ENCODE peak calls at places on chromosomes 16 and 17, in four cellular contexts. One of them, this sample, is unnamed. For H3K4me1, the result is how much of the 10 kb centered on the place peaks cover.

GRCh38 chr16:11355862-11356261 is 10.6 kb downstream of the RMI2 start:
- DNase-seq in H1: no peak
- DNase-seq in transverse colon: no peak
- DNase-seq in ovary: no peak
- DNase-seq in this sample: no peak

GRCh38 chr17:34305606-34306005 is 13.6 kb upstream of the CCL8 start:
- DNase-seq in H1: no peak
- DNase-seq in transverse colon: no peak
- DNase-seq in ovary: no peak
- DNase-seq in this sample: no peak

GRCh38 chr16:57889522-57889921 is 81.4 kb downstream of the CNGB1 start:
- DNase-seq in H1: no peak
- DNase-seq in transverse colon: no peak
- DNase-seq in ovary: no peak
- DNase-seq in this sample: no peak

GRCh38 chr17:31492880-31493655 is 101.6 kb downstream of the RAB11FIP4 start:
- DNase-seq in H1: no peak
- DNase-seq in transverse colon: peak
- DNase-seq in ovary: no peak
- DNase-seq in this sample: no peak

GRCh38 chr17:67378444-67379250 is 1.6 kb downstream of the PITPNC1 start:
- DNase-seq in H1: no peak
- DNase-seq in transverse colon: peak
- DNase-seq in ovary: peak
- DNase-seq in this sample: peak

GRCh38 chr17:30550512-30551273 is 73.5 kb downstream of the GOSR1 start:
- DNase-seq in H1: no peak
- DNase-seq in transverse colon: peak
- DNase-seq in ovary: no peak
- DNase-seq in this sample: no peak

GRCh38 chr17:63445571-63446217 is 412 bp downstream of the CYB561 start:
- DNase-seq in H1: no peak
- DNase-seq in transverse colon: peak
- DNase-seq in ovary: no peak
- DNase-seq in this sample: no peak

GRCh38 chr17:38798614-38799500 is 499 bp downstream of the PIP4K2B start:
- DNase-seq in H1: no peak
- DNase-seq in transverse colon: peak
- DNase-seq in ovary: no peak
- DNase-seq in this sample: no peak

GRCh38 chr16:11138026-11138768 is 117.8 kb downstream of the SOCS1 start:
- DNase-seq in H1: no peak
- DNase-seq in transverse colon: no peak
- DNase-seq in ovary: no peak
- DNase-seq in this sample: no peak

GRCh38 chr16:84284168-84284722 is 10.4 kb upstream of the WFDC1 start:
- DNase-seq in H1: no peak
- DNase-seq in transverse colon: peak
- DNase-seq in ovary: peak
- DNase-seq in this sample: no peak

GRCh38 chr16:1678500-1679098 is 520 bp downstream of the JPT2 start:
- DNase-seq in H1: no peak
- DNase-seq in transverse colon: peak
- DNase-seq in ovary: peak
- DNase-seq in this sample: no peak

GRCh38 chr17:50498021-50498874 is 10.0 kb upstream of the MYCBPAP start:
- DNase-seq in H1: no peak
- DNase-seq in transverse colon: peak
- DNase-seq in ovary: no peak
- DNase-seq in this sample: no peak

GRCh38 chr17:2337811-2338657 is 733 bp downstream of the SGSM2 start:
- DNase-seq in H1: no peak
- DNase-seq in transverse colon: peak
- DNase-seq in ovary: peak
- DNase-seq in this sample: peak

GRCh38 chr17:64009571-64010402 is 10.6 kb downstream of the ICAM2 start:
- DNase-seq in H1: no peak
- DNase-seq in transverse colon: no peak
- DNase-seq in ovary: no peak
- DNase-seq in this sample: peak

GRCh38 chr16:70589998-70590471 is 56.3 kb upstream of the IL34 start:
- DNase-seq in H1: no peak
- DNase-seq in transverse colon: no peak
- DNase-seq in ovary: peak
- DNase-seq in this sample: no peak

GRCh38 chr17:81740395-81740961 is 28.4 kb downstream of the SLC25A10 start:
- DNase-seq in H1: no peak
- DNase-seq in transverse colon: no peak
- DNase-seq in ovary: no peak
- DNase-seq in this sample: peak

GRCh38 chr16:58262592-58262991 is 32.2 kb downstream of the PRSS54 start:
- DNase-seq in H1: no peak
- DNase-seq in transverse colon: no peak
- DNase-seq in ovary: no peak
- DNase-seq in this sample: no peak

GRCh38 chr17:39063681-39064069 is 87.8 kb downstream of the PLXDC1 start:
- DNase-seq in H1: no peak
- DNase-seq in transverse colon: no peak
- DNase-seq in ovary: no peak
- DNase-seq in this sample: no peak

GRCh38 chr16:72367841-72368240 is 195.9 kb upstream of the PMFBP1 start:
- DNase-seq in H1: no peak
- DNase-seq in transverse colon: no peak
- DNase-seq in ovary: no peak
- DNase-seq in this sample: no peak

GRCh38 chr17:66386789-66387351 is 84.5 kb downstream of the PRKCA start:
- DNase-seq in H1: no peak
- DNase-seq in transverse colon: no peak
- DNase-seq in ovary: no peak
- DNase-seq in this sample: no peak

GRCh38 chr17:48600244-48601098 is 4.3 kb downstream of the HOXB6 start:
- DNase-seq in H1: no peak
- DNase-seq in transverse colon: peak
- DNase-seq in ovary: no peak
- DNase-seq in this sample: no peak

GRCh38 chr17:82767041-82767754 is 15.3 kb downstream of the TBCD start:
- DNase-seq in H1: no peak
- DNase-seq in transverse colon: peak
- DNase-seq in ovary: no peak
- DNase-seq in this sample: no peak

GRCh38 chr16:30430428-30430970 is 669 bp upstream of the DCTPP1 start:
- DNase-seq in H1: no peak
- DNase-seq in transverse colon: no peak
- DNase-seq in ovary: peak
- DNase-seq in this sample: peak

GRCh38 chr17:43588121-43588520 is 42.0 kb upstream of the ETV4 start:
- DNase-seq in H1: no peak
- DNase-seq in transverse colon: no peak
- DNase-seq in ovary: no peak
- DNase-seq in this sample: no peak
- H3K4me1 ChIP-seq in H1: under half
- H3K4me1 ChIP-seq in transverse colon: under half
- H3K4me1 ChIP-seq in ovary: under half
- H3K4me1 ChIP-seq in this sample: half or more

GRCh38 chr16:69311115-69311532 is at the start of gene VPS4A:
- DNase-seq in H1: peak
- DNase-seq in transverse colon: peak
- DNase-seq in ovary: peak
- DNase-seq in this sample: peak

GRCh38 chr16:69309316-69309715 is 1.8 kb upstream of the VPS4A start:
- DNase-seq in H1: no peak
- DNase-seq in transverse colon: no peak
- DNase-seq in ovary: no peak
- DNase-seq in this sample: no peak

GRCh38 chr16:69313469-69313868 is 2.3 kb downstream of the VPS4A start:
- DNase-seq in H1: no peak
- DNase-seq in transverse colon: no peak
- DNase-seq in ovary: no peak
- DNase-seq in this sample: peak

GRCh38 chr16:69310479-69311114 is 553 bp upstream of the VPS4A start:
- DNase-seq in H1: no peak
- DNase-seq in transverse colon: no peak
- DNase-seq in ovary: no peak
- DNase-seq in this sample: no peak

DNA sequence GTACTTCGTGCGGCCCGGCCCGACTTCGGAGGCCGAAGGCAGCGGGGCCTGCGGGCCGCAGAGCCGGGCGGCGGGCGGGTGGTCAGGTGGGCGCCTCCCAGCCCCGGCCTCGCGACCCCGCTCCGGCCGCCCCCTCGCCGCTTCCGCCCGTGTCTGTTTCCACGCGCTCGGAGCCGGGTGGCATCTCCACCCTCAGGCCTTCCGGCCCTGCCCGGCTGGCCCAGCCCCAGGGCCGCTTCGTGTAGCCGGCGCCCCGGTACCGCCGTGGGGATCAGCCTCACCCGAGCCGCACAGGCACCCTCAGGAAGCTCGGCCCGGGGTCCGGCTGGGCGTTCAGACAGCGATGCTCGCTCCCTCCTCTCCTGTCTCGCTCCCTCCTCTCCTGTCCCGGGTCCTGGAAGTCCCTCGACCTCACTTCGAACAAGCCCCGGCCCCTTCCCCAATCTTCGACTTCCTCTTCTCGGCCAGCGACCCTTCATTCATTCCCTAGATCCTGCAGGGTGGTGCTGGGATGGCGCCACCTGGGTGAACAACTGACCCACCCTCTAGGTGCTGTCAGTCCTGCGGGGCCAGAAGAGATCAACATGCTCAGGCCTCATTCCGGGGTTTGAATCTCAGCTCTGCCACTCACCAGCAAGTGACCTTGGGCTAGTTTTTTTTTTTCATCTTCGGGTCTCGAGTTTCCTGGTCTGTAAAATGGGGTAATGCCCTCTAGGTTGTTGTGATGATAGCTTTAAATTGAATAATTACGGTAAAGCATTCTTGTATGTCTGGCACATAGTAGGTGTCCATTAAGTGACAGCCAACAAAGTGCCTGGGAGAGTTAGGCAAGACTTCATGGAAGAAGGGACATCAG is 611 bp downstream of the VPS4A start:
- DNase-seq in H1: no peak
- DNase-seq in transverse colon: peak
- DNase-seq in ovary: peak
- DNase-seq in this sample: no peak
- TF ChIP-seq CTCF in H1: no peak
- TF ChIP-seq CTCF in transverse colon: no peak
- TF ChIP-seq CTCF in ovary: no peak
- TF ChIP-seq CTCF in this sample: no peak

GRCh38 chr16:86199871-86200700 is 301.1 kb downstream of the IRF8 start:
- DNase-seq in H1: no peak
- DNase-seq in transverse colon: peak
- DNase-seq in ovary: no peak
- DNase-seq in this sample: peak
- TF ChIP-seq EP300 in H1: no peak
- TF ChIP-seq EP300 in transverse colon: peak
- TF ChIP-seq EP300 in ovary: no peak
- TF ChIP-seq EP300 in this sample: no peak

GRCh38 chr16:67463059-67463458 is 17.9 kb downstream of the ATP6V0D1 start:
- DNase-seq in H1: no peak
- DNase-seq in transverse colon: peak
- DNase-seq in ovary: no peak
- DNase-seq in this sample: no peak
- H3K4me1 ChIP-seq in H1: under half
- H3K4me1 ChIP-seq in transverse colon: half or more
- H3K4me1 ChIP-seq in ovary: under half
- H3K4me1 ChIP-seq in this sample: half or more

DNA sequence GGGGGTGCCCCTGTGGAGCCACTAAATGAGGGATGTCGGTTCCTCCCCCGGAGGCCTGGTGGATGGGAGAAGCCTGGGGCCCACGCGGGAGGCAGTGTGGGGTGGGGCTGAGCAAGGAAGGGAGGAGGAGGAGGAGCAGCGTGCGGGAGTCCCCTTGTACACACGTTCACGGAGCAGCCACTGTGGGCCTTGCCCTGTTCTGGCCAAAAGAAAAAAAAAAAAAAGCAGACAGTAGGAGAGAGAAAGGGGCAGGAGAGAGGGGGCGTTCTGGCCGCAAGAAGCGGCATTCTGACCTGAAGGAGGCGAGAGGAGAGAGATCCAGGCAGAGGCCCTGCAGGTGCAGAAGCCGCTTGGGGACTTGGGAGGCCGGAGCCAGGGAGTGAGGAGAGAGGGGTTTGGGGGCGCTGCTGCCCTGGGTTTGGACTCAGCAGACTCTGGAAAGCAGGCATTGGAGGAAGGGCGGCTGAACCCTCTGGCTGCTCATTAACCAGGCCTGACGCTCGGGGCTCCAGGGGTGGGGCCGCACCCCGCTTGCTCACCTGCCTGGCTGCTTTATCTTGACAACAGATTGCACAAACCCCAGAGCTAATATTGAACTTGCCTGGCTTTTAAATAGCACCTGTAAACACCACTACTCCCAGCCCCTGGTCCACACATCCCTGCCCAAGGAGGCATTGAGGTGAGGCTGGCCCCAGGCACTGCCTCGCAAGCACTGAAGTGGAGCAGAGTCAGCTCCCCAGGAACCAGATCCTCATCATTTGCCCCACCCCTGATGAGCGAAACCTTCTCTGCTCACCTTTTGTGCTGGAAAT is 190.5 kb upstream of the GSE1 start:
- DNase-seq in H1: no peak
- DNase-seq in transverse colon: peak
- DNase-seq in ovary: peak
- DNase-seq in this sample: no peak
- TF ChIP-seq CTCF in H1: no peak
- TF ChIP-seq CTCF in transverse colon: no peak
- TF ChIP-seq CTCF in ovary: no peak
- TF ChIP-seq CTCF in this sample: no peak

GRCh38 chr17:57355090-57355859 is 99.0 kb downstream of the MSI2 start:
- DNase-seq in H1: no peak
- DNase-seq in transverse colon: peak
- DNase-seq in ovary: no peak
- DNase-seq in this sample: peak
- TF ChIP-seq EP300 in H1: no peak
- TF ChIP-seq EP300 in transverse colon: no peak
- TF ChIP-seq EP300 in ovary: no peak
- TF ChIP-seq EP300 in this sample: no peak

GRCh38 chr17:53629188-53629587 is 193.5 kb upstream of the KIF2B start:
- DNase-seq in H1: no peak
- DNase-seq in transverse colon: no peak
- DNase-seq in ovary: no peak
- DNase-seq in this sample: no peak
- H3K4me1 ChIP-seq in H1: under half
- H3K4me1 ChIP-seq in transverse colon: under half
- H3K4me1 ChIP-seq in ovary: under half
- H3K4me1 ChIP-seq in this sample: under half

GRCh38 chr16:27268376-27269299 is at the start of gene NSMCE1:
- DNase-seq in H1: peak
- DNase-seq in transverse colon: peak
- DNase-seq in ovary: peak
- DNase-seq in this sample: peak
- TF ChIP-seq CTCF in H1: no peak
- TF ChIP-seq CTCF in transverse colon: peak
- TF ChIP-seq CTCF in ovary: peak
- TF ChIP-seq CTCF in this sample: no peak

DNA sequence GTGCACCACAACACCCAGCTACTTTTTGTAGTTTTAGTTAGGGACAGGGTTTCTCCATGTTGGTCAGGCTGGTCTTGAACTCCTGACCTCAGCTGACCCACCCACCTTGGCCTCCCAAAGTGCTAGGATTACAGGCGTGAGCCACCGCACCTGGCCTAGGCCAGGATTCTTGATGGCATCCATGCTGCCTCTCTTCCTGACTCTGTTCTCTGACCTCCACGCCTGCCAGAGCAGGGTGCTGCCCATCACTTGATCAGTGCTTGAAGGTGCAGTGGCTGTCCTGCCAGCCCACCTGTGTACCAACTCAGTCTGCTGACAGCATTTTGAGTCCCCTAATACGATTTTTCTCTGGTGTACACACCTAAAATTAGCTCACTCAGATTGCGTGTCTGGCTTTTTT is 5.8 kb downstream of the HAS3 start:
- DNase-seq in H1: no peak
- DNase-seq in transverse colon: no peak
- DNase-seq in ovary: no peak
- DNase-seq in this sample: no peak
- TF ChIP-seq EP300 in H1: no peak
- TF ChIP-seq EP300 in transverse colon: no peak
- TF ChIP-seq EP300 in ovary: no peak
- TF ChIP-seq EP300 in this sample: no peak